ENCODE peak calls at places on chromosome 6, in five cellular contexts. N, J, M, F and H are unnamed samples.

GRCh38 chr6:46290916-46291633 is 120.3 kb upstream of the ENPP5 start:
- DNase-seq in N (no peak), J (no peak), M (no peak), F (no peak), H (no peak)

GRCh38 chr6:101776919-101777350 is 383.4 kb downstream of the GRIK2 start:
- DNase-seq in N (no peak), J (no peak), M (no peak), F (no peak), H (no peak)

GRCh38 chr6:157982297-157982579 is 575 bp downstream of the SYNJ2 start:
- DNase-seq in N (no peak), J (peak; percentile 46), M (no peak), F (no peak), H (no peak)

GRCh38 chr6:159727717-159728440 is 573 bp downstream of the WTAP start:
- DNase-seq in N (no peak), J (peak; percentile 47), M (peak; percentile 5), F (no peak), H (no peak)

GRCh38 chr6:146210406-146211068 is 181.7 kb downstream of the GRM1 start:
- DNase-seq in N (no peak), J (no peak), M (no peak), F (no peak), H (no peak)

GRCh38 chr6:38512211-38512610 is 127.5 kb downstream of the BTBD9 start:
- DNase-seq in N (no peak), J (no peak), M (no peak), F (no peak), H (no peak)

GRCh38 chr6:37624606-37625574 is 72.8 kb downstream of the MDGA1 start:
- DNase-seq in N (peak; percentile 32), J (no peak), M (peak; percentile 67), F (no peak), H (no peak)

GRCh38 chr6:5817869-5818268 is 188.9 kb downstream of the NRN1 start:
- DNase-seq in N (no peak), J (no peak), M (no peak), F (no peak), H (no peak)

GRCh38 chr6:160202411-160202810 is 56.2 kb downstream of the SLC22A2 start:
- DNase-seq in N (peak; percentile 31), J (no peak), M (peak; percentile 3), F (no peak), H (peak; percentile 2)

GRCh38 chr6:110606151-110606550 is 129.7 kb upstream of the SLC22A16 start:
- DNase-seq in N (no peak), J (no peak), M (no peak), F (no peak), H (no peak)

GRCh38 chr6:15481414-15481813 is 181.4 kb downstream of the DTNBP1 start:
- DNase-seq in N (no peak), J (no peak), M (no peak), F (no peak), H (no peak)

GRCh38 chr6:72748759-72749158 is 126.9 kb downstream of the KCNQ5 start:
- DNase-seq in N (peak; percentile 68), J (peak; percentile 91), M (peak; percentile 82), F (peak; percentile 84), H (no peak)

GRCh38 chr6:78533876-78534275 is 333.5 kb upstream of the IRAK1BP1 start:
- DNase-seq in N (no peak), J (peak; percentile 8), M (no peak), F (no peak), H (no peak)

GRCh38 chr6:89308525-89309400 is 6.3 kb downstream of the GABRR2 start:
- DNase-seq in N (no peak), J (no peak), M (no peak), F (no peak), H (no peak)

GRCh38 chr6:163147988-163148387 is 266.5 kb upstream of the QKI start:
- DNase-seq in N (no peak), J (peak; percentile 3), M (peak; percentile 8), F (no peak), H (no peak)

GRCh38 chr6:137698636-137699035 is 168.4 kb upstream of the TNFAIP3 start:
- DNase-seq in N (no peak), J (no peak), M (no peak), F (peak; percentile 33), H (no peak)

GRCh38 chr6:4355241-4355640 is 219.9 kb upstream of the ECI2 start:
- DNase-seq in N (peak; percentile 49), J (peak; percentile 95), M (peak; percentile 76), F (peak; percentile 95), H (peak; percentile 80)

GRCh38 chr6:15110721-15111354 is 135.0 kb upstream of the JARID2 start:
- DNase-seq in N (no peak), J (peak; percentile 43), M (no peak), F (peak; percentile 18), H (no peak)

GRCh38 chr6:145423936-145424335 is 311.4 kb downstream of the EPM2A start:
- DNase-seq in N (no peak), J (no peak), M (peak; percentile 25), F (no peak), H (no peak)

GRCh38 chr6:140252099-140252498 is 877.7 kb upstream of the CITED2 start:
- DNase-seq in N (no peak), J (peak; percentile 32), M (no peak), F (peak; percentile 5), H (no peak)

GRCh38 chr6:116144590-116144989 is 18.7 kb upstream of the COL10A1 start:
- DNase-seq in N (peak; percentile 43), J (peak; percentile 78), M (peak; percentile 19), F (peak; percentile 82), H (no peak)

GRCh38 chr6:146915671-146916127 is 288.5 kb upstream of the STXBP5 start:
- DNase-seq in N (no peak), J (peak; percentile 85), M (peak; percentile 60), F (peak; percentile 72), H (no peak)

GRCh38 chr6:7300890-7301289 is 12.1 kb downstream of the SSR1 start:
- DNase-seq in N (no peak), J (no peak), M (no peak), F (no peak), H (no peak)

GRCh38 chr6:22145294-22145693 is 151.5 kb downstream of the PRL start:
- DNase-seq in N (no peak), J (no peak), M (no peak), F (no peak), H (peak; percentile 19)

DNA sequence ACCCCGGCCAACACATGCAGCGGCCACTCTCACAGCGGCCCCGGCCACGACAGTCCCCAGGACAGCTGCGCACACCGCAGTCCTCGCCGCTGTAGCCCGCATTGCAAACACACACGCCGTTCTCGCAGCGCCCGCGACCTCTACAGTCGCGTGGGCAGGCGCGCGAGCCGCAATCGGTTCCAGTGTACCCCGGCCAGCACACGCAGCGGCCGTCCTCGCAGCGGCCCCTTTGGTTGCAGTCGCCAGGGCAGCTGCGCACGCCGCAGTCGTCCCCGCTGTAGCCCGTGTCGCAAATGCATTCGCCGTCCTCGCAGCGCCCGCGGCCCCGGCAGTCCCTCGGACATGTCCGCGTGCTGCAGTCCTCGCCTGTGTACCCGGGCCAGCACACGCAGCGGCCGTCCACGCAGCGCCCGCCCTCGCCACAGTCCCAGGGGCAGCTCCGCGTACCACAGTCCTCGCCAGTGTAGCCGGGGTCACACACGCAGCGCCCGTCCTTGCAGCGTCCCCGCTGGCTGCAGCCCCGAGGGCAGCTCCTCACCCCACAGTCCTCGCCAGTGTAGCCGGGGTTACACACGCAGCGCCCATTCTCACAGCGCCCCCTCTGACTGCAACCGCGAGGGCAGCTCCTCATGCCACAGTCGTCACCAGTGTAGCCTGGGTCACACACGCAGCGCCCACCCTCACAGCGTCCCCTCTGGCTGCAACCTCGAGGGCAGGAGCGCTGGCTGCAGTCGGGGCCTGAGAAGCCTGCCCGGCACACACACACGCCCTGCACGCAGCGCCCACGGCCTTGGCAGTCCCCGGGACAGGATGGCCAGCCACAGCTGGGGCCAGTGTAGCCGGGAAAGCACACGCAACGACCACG is 12.5 kb downstream of the TNXB start:
- DNase-seq in N (no peak), J (no peak), M (no peak), F (no peak), H (no peak)
- H3K4me3 ChIP-seq in N (no peak overlapping the region), J (no peak overlapping the region), M (no peak overlapping the region), F (no peak overlapping the region), H (no peak overlapping the region)

DNA sequence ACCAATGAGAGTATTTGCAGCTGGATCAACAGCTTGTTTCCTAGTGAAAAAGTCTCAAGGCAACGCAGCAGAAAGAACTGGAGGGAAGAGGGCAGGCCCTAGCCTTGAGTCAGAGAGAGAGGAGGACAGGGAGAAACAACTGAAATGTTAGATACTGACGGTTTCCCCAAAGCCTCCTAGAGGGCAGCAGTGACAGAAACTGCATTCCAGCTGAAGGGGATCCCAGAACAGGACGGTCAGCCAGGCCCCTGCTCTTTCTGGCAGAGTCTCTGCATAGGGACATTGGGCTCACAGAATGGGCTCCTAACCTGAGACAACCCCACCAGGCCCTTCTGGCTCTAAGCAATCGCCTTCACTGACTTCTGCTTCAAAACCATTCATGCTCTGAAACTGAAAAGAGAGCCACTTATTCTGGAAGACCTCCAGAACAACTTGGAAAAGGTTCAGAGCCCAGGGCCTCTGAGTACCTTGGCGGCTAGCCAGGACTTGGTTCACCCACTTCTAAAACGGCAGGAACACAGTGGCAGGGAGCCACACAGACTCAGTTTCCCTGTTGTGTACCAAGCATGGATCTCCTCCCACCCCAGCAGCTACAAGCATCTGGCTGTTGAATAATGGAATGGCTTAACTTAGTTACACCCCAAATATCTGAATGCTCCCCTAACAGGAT is 72.9 kb downstream of the PSMB1 start:
- DNase-seq in N (no peak), J (peak; percentile 33), M (no peak), F (peak; percentile 24), H (no peak)
- TF ChIP-seq CTCF in N (peak; percentile 16), J (peak; percentile 31), M (peak; percentile 23), F (peak; percentile 28), H (peak; percentile 22)

GRCh38 chr6:154893927-154894326 is 101.2 kb upstream of the TIAM2 start:
- DNase-seq in N (no peak), J (peak; percentile 20), M (peak; percentile 25), F (peak; percentile 38), H (no peak)
- H3K4me3 ChIP-seq in N (no peak overlapping the region), J (no peak overlapping the region), M (no peak overlapping the region), F (no peak overlapping the region), H (no peak overlapping the region)

GRCh38 chr6:119628691-119629621 is 279.4 kb upstream of the MAN1A1 start:
- DNase-seq in N (no peak), J (no peak), M (no peak), F (no peak), H (no peak)

GRCh38 chr6:119633461-119633860 is 283.9 kb upstream of the MAN1A1 start:
- DNase-seq in N (no peak), J (no peak), M (no peak), F (no peak), H (no peak)

GRCh38 chr6:119626884-119627619 is 277.5 kb upstream of the MAN1A1 start:
- DNase-seq in N (no peak), J (no peak), M (peak; percentile 82), F (no peak), H (no peak)

GRCh38 chr6:119630561-119631192 is 281.1 kb upstream of the MAN1A1 start:
- DNase-seq in N (no peak), J (no peak), M (no peak), F (no peak), H (no peak)

DNA sequence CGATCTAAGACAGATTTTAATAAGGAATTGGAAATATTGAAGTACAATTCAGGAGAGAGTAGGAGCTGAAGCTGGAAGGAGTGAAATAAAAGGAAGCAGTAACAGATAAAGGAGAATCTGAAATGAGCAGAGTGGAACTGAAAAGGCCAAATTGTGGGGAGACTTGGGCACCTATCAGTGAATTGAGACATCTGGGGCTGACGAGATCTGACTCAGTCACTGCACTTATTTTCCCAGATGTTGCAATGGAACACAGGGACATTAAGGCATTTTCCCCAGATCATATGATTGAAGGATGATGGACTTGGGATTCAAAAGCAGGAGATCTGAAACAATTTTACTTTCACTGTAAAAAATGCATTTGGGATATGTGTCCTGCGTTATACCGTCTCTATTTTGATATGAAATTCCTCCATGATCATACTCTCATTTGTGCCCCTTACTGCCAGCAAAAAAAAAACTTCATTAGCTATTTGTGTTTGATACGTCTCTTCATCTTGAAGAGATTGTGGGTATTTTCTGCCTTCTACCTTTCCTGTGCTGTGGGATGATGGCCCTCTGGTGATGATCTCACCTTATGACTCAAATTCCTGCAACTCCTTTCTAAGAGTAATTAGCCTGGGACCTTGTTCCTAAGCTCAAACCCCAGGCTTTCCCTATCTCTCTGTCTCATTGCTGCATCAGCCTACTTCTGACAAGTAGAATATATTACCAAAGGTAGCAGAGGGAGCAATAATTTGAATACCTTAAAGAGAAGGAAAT is 278.5 kb upstream of the MAN1A1 start:
- DNase-seq in N (peak; percentile 47), J (peak; percentile 66), M (peak; percentile 71), F (peak; percentile 49), H (no peak)
- TF ChIP-seq CTCF in N (no peak), J (no peak), M (peak; percentile 32), F (no peak), H (no peak)